ENCODE peak calls at places on chromosomes 7 and 10, in ten cellular contexts. U, W, P, I, L, H, E, G, R and Z are unnamed samples.
A peak's percentile ranks its signal among the peaks of the same experiment; 100 is the strongest.

GRCh38 chr7:157499121-157499834 is 162.5 kb downstream of the DNAJB6 start:
- DNase-seq in W (no peak), E (no peak), H (peak; percentile 15), I (no peak), L (no peak), R (no peak), G (no peak), U (no peak), P (no peak), Z (no peak)

GRCh38 chr10:103784723-103785418 is 70.5 kb downstream of the SH3PXD2A start:
- DNase-seq in I (no peak), R (no peak), H (no peak), E (no peak), P (no peak), U (no peak), L (no peak), W (no peak), G (no peak), Z (peak; percentile 88)

GRCh38 chr10:65123120-65123519 is 1601.9 kb downstream of the REEP3 start:
- DNase-seq in P (no peak), U (no peak), R (no peak), W (no peak), I (no peak), E (no peak), L (no peak), H (no peak), G (no peak), Z (no peak)

GRCh38 chr7:52940511-52940910 is 94.9 kb upstream of the POM121L12 start:
- DNase-seq in E (no peak), I (no peak), R (no peak), L (no peak), P (no peak), H (no peak), G (no peak), W (no peak), U (no peak), Z (no peak)

GRCh38 chr7:128691227-128691626 is 19.1 kb downstream of the GARIN1A start:
- DNase-seq in R (no peak), H (no peak), L (no peak), G (no peak), I (no peak), U (no peak), E (no peak), P (no peak), W (no peak), Z (no peak)

GRCh38 chr7:151176401-151176800 is 8.9 kb upstream of the GBX1 start:
- DNase-seq in R (no peak), H (no peak), G (no peak), U (no peak), P (no peak), W (no peak), I (no peak), L (no peak), E (no peak), Z (no peak)

GRCh38 chr7:1671876-1672451 is 1.9 kb downstream of the ELFN1 start:
- DNase-seq in E (no peak), H (peak; percentile 10), P (no peak), U (no peak), G (no peak), I (peak; percentile 6), W (no peak), R (no peak), L (peak; percentile 47), Z (no peak)

GRCh38 chr7:3464900-3465622 is 164.0 kb downstream of the SDK1 start:
- DNase-seq in E (no peak), G (no peak), P (no peak), I (no peak), U (no peak), W (no peak), H (no peak), L (no peak), R (no peak), Z (no peak)

GRCh38 chr10:62814901-62815372 is 1.2 kb downstream of the EGR2 start:
- DNase-seq in H (no peak), R (peak; percentile 19), I (no peak), G (no peak), U (no peak), E (no peak), W (no peak), P (no peak), L (no peak), Z (no peak)

GRCh38 chr7:29115753-29116152 is 30.6 kb downstream of the CPVL start:
- DNase-seq in P (no peak), L (no peak), G (no peak), U (no peak), W (no peak), E (no peak), H (no peak), R (no peak), I (no peak), Z (no peak)

GRCh38 chr10:44715081-44715480 is 196.1 kb upstream of the TMEM72 start:
- DNase-seq in P (no peak), H (no peak), L (no peak), U (no peak), I (no peak), W (no peak), R (peak; percentile 18), G (peak; percentile 77), E (no peak), Z (no peak)

GRCh38 chr10:78081292-78081691 is 47.6 kb downstream of the RPS24 start:
- DNase-seq in U (no peak), R (no peak), G (no peak), P (no peak), H (no peak), E (no peak), L (no peak), W (no peak), I (no peak), Z (no peak)

GRCh38 chr10:44801383-44802327 is 109.5 kb upstream of the TMEM72 start:
- DNase-seq in H (peak; percentile 53), L (peak; percentile 74), U (no peak), R (peak; percentile 98), G (peak; percentile 96), E (peak; percentile 92), W (no peak), P (peak; percentile 36), I (peak; percentile 98), Z (peak; percentile 74)

GRCh38 chr10:45560262-45560661 is 112.3 kb downstream of the ZFAND4 start:
- DNase-seq in I (no peak), E (no peak), U (no peak), P (no peak), W (no peak), H (no peak), L (no peak), G (no peak), R (no peak), Z (no peak)

GRCh38 chr10:43667317-43667731 is 18.6 kb upstream of the ZNF32 start:
- DNase-seq in W (peak; percentile 50), I (peak; percentile 35), H (no peak), L (no peak), U (no peak), P (no peak), G (no peak), E (no peak), R (peak; percentile 33), Z (no peak)

GRCh38 chr7:118648002-118648401 is 423.5 kb downstream of the ANKRD7 start:
- DNase-seq in R (no peak), P (no peak), W (no peak), U (no peak), H (no peak), I (no peak), E (no peak), G (no peak), L (no peak), Z (no peak)
- TF ChIP-seq CTCF in R (no peak), P (no peak), W (no peak), U (no peak), H (no peak), I (no peak), E (no peak), G (no peak), L (no peak), Z (no peak)

GRCh38 chr10:71980181-71981023 is 16.2 kb downstream of the CHST3 start:
- DNase-seq in G (peak; percentile 84), H (no peak), L (peak; percentile 15), W (peak; percentile 63), P (no peak), R (peak; percentile 72), U (no peak), E (no peak), I (peak; percentile 63), Z (no peak)

GRCh38 chr10:71975891-71976725 is 11.9 kb downstream of the CHST3 start:
- DNase-seq in L (peak; percentile 41), G (peak; percentile 73), I (peak; percentile 88), P (no peak), W (no peak), H (peak; percentile 67), E (no peak), R (peak; percentile 71), U (no peak), Z (peak; percentile 62)

GRCh38 chr10:71979692-71980062 is 15.5 kb downstream of the CHST3 start:
- DNase-seq in U (no peak), L (no peak), E (no peak), W (no peak), P (no peak), H (no peak), R (no peak), G (no peak), I (peak; percentile 13), Z (no peak)

GRCh38 chr10:71978988-71979691 is 14.9 kb downstream of the CHST3 start:
- DNase-seq in E (no peak), H (no peak), R (no peak), P (no peak), W (no peak), L (peak; percentile 28), U (no peak), I (peak; percentile 32), G (no peak), Z (no peak)

DNA sequence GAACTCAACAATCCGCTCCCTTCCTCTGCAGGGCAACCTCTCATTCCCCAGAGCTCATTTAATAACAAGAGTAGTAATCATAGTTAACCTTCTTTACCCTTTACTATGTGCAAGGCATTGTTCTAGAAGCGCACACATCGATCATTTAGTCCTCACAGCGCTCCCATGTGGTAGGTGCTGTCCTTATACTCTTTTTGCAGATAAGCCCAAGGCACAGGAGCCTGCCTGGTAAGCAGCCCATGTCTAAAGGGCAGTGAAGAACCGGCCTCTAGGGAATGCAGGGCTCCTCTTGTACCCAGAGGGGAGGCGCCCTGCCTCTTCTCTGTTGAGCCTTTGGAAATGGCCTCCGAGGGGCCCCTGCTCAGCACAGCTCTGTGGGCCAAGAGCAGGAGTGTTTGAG is 14.3 kb downstream of the CHST3 start:
- DNase-seq in L (no peak), R (no peak), H (no peak), G (no peak), E (no peak), U (no peak), W (peak; percentile 51), P (no peak), I (peak; percentile 20), Z (no peak)
- TF ChIP-seq CTCF in L (no peak), R (no peak), H (no peak), G (no peak), E (no peak), U (no peak), W (peak; percentile 73), P (no peak), I (no peak), Z (no peak)

GRCh38 chr10:69333205-69333604 is 54.9 kb downstream of the HK1 start:
- DNase-seq in W (no peak), L (peak; percentile 86), H (peak; percentile 54), E (no peak), U (no peak), I (no peak), P (no peak), G (peak; percentile 40), R (peak; percentile 69), Z (no peak)
- TF ChIP-seq CTCF in W (no peak), L (peak; percentile 72), H (peak; percentile 74), E (peak; percentile 5), U (no peak), I (no peak), P (peak; percentile 71), G (peak; percentile 23), R (peak; percentile 39), Z (no peak)

GRCh38 chr10:131943021-131943814 is 38.5 kb downstream of the BNIP3 start:
- DNase-seq in W (peak; percentile 33), R (no peak), H (no peak), G (peak; percentile 6), E (no peak), U (no peak), I (peak; percentile 75), P (no peak), L (no peak), Z (no peak)
- TF ChIP-seq CTCF in W (peak; percentile 74), R (peak; percentile 46), H (no peak), G (no peak), E (peak; percentile 42), U (peak; percentile 23), I (no peak), P (no peak), L (no peak), Z (peak; percentile 14)